ENCODE peak calls at places on chromosomes 3 and 15, in six cellular contexts. One of them, this sample, is unnamed.

GRCh38 chr3:126129408-126129891 is 45.5 kb upstream of the SLC41A3 start:
- DNase-seq in brain microvascular endothelial cell: no peak
- DNase-seq in cardiac fibroblast: peak
- DNase-seq in stomach: peak
- DNase-seq in progenitor cell of endocrine pancreas: no peak
- DNase-seq in fibroblast of mammary gland: peak
- DNase-seq in this sample: peak

GRCh38 chr3:62882676-62883228 is 7.5 kb upstream of the CADPS start:
- DNase-seq in brain microvascular endothelial cell: no peak
- DNase-seq in cardiac fibroblast: no peak
- DNase-seq in stomach: no peak
- DNase-seq in progenitor cell of endocrine pancreas: no peak
- DNase-seq in fibroblast of mammary gland: peak
- DNase-seq in this sample: no peak

GRCh38 chr3:22887664-22888291 is 315.3 kb upstream of the UBE2E2 start:
- DNase-seq in brain microvascular endothelial cell: peak
- DNase-seq in cardiac fibroblast: peak
- DNase-seq in stomach: no peak
- DNase-seq in progenitor cell of endocrine pancreas: no peak
- DNase-seq in fibroblast of mammary gland: peak
- DNase-seq in this sample: no peak

GRCh38 chr15:63351170-63351569 is 30.5 kb downstream of the CA12 start:
- DNase-seq in brain microvascular endothelial cell: no peak
- DNase-seq in cardiac fibroblast: no peak
- DNase-seq in stomach: no peak
- DNase-seq in progenitor cell of endocrine pancreas: no peak
- DNase-seq in fibroblast of mammary gland: no peak
- DNase-seq in this sample: no peak

GRCh38 chr3:197487911-197488391 is 67.8 kb downstream of the BDH1 start:
- DNase-seq in brain microvascular endothelial cell: peak
- DNase-seq in cardiac fibroblast: peak
- DNase-seq in stomach: no peak
- DNase-seq in progenitor cell of endocrine pancreas: no peak
- DNase-seq in fibroblast of mammary gland: peak
- DNase-seq in this sample: no peak

GRCh38 chr3:136044980-136045745 is 79.6 kb downstream of the PPP2R3A start:
- DNase-seq in brain microvascular endothelial cell: no peak
- DNase-seq in cardiac fibroblast: no peak
- DNase-seq in stomach: no peak
- DNase-seq in progenitor cell of endocrine pancreas: no peak
- DNase-seq in fibroblast of mammary gland: no peak
- DNase-seq in this sample: no peak

GRCh38 chr3:128237348-128238099 is 84.2 kb downstream of the EEFSEC start:
- DNase-seq in brain microvascular endothelial cell: no peak
- DNase-seq in cardiac fibroblast: peak
- DNase-seq in stomach: no peak
- DNase-seq in progenitor cell of endocrine pancreas: no peak
- DNase-seq in fibroblast of mammary gland: no peak
- DNase-seq in this sample: no peak

GRCh38 chr15:57994468-57995154 is 70.9 kb downstream of the ALDH1A2 start:
- DNase-seq in brain microvascular endothelial cell: no peak
- DNase-seq in cardiac fibroblast: no peak
- DNase-seq in stomach: no peak
- DNase-seq in progenitor cell of endocrine pancreas: no peak
- DNase-seq in fibroblast of mammary gland: peak
- DNase-seq in this sample: no peak

GRCh38 chr15:59232476-59232875 is 25.8 kb downstream of the LDHAL6B start:
- DNase-seq in brain microvascular endothelial cell: peak
- DNase-seq in cardiac fibroblast: peak
- DNase-seq in stomach: no peak
- DNase-seq in progenitor cell of endocrine pancreas: no peak
- DNase-seq in fibroblast of mammary gland: peak
- DNase-seq in this sample: no peak

GRCh38 chr3:7546219-7546618 is 685.3 kb downstream of the GRM7 start:
- DNase-seq in brain microvascular endothelial cell: peak
- DNase-seq in cardiac fibroblast: peak
- DNase-seq in stomach: peak
- DNase-seq in progenitor cell of endocrine pancreas: no peak
- DNase-seq in fibroblast of mammary gland: peak
- DNase-seq in this sample: no peak

GRCh38 chr3:194135806-194136518 is at the start of gene HES1:
- DNase-seq in brain microvascular endothelial cell: peak
- DNase-seq in cardiac fibroblast: peak
- DNase-seq in stomach: peak
- DNase-seq in progenitor cell of endocrine pancreas: peak
- DNase-seq in fibroblast of mammary gland: peak
- DNase-seq in this sample: peak

GRCh38 chr15:85499498-85499897 is 119.1 kb downstream of the AKAP13 start:
- DNase-seq in brain microvascular endothelial cell: no peak
- DNase-seq in cardiac fibroblast: no peak
- DNase-seq in stomach: no peak
- DNase-seq in progenitor cell of endocrine pancreas: no peak
- DNase-seq in fibroblast of mammary gland: no peak
- DNase-seq in this sample: no peak

GRCh38 chr15:72047020-72047419 is 70.9 kb downstream of the MYO9A start:
- DNase-seq in brain microvascular endothelial cell: peak
- DNase-seq in cardiac fibroblast: peak
- DNase-seq in stomach: no peak
- DNase-seq in progenitor cell of endocrine pancreas: no peak
- DNase-seq in fibroblast of mammary gland: peak
- DNase-seq in this sample: no peak

GRCh38 chr3:58562498-58562897 is 14.7 kb downstream of the FAM107A start:
- DNase-seq in brain microvascular endothelial cell: no peak
- DNase-seq in cardiac fibroblast: no peak
- DNase-seq in stomach: no peak
- DNase-seq in progenitor cell of endocrine pancreas: no peak
- DNase-seq in fibroblast of mammary gland: no peak
- DNase-seq in this sample: peak

GRCh38 chr3:38623539-38623938 is 25.9 kb downstream of the SCN5A start:
- DNase-seq in brain microvascular endothelial cell: no peak
- DNase-seq in cardiac fibroblast: no peak
- DNase-seq in stomach: no peak
- DNase-seq in progenitor cell of endocrine pancreas: peak
- DNase-seq in fibroblast of mammary gland: no peak
- DNase-seq in this sample: no peak

GRCh38 chr3:154188416-154188815 is 67.2 kb downstream of the ARHGEF26 start:
- DNase-seq in brain microvascular endothelial cell: no peak
- DNase-seq in cardiac fibroblast: no peak
- DNase-seq in stomach: no peak
- DNase-seq in progenitor cell of endocrine pancreas: no peak
- DNase-seq in fibroblast of mammary gland: no peak
- DNase-seq in this sample: no peak

GRCh38 chr3:129526121-129526900 is 2.1 kb upstream of the RHO start:
- DNase-seq in brain microvascular endothelial cell: no peak
- DNase-seq in cardiac fibroblast: no peak
- DNase-seq in stomach: no peak
- DNase-seq in progenitor cell of endocrine pancreas: no peak
- DNase-seq in fibroblast of mammary gland: no peak
- DNase-seq in this sample: no peak

GRCh38 chr15:73910904-73911303 is 15.4 kb upstream of the LOXL1 start:
- DNase-seq in brain microvascular endothelial cell: no peak
- DNase-seq in cardiac fibroblast: no peak
- DNase-seq in stomach: no peak
- DNase-seq in progenitor cell of endocrine pancreas: no peak
- DNase-seq in fibroblast of mammary gland: no peak
- DNase-seq in this sample: no peak

GRCh38 chr3:126467611-126467955 is 8.1 kb downstream of the ZXDC start:
- DNase-seq in brain microvascular endothelial cell: no peak
- DNase-seq in cardiac fibroblast: no peak
- DNase-seq in stomach: no peak
- DNase-seq in progenitor cell of endocrine pancreas: no peak
- DNase-seq in fibroblast of mammary gland: no peak
- DNase-seq in this sample: no peak

GRCh38 chr3:158053386-158053785 is 52.8 kb downstream of the SHOX2 start:
- DNase-seq in brain microvascular endothelial cell: no peak
- DNase-seq in cardiac fibroblast: no peak
- DNase-seq in stomach: no peak
- DNase-seq in progenitor cell of endocrine pancreas: no peak
- DNase-seq in fibroblast of mammary gland: no peak
- DNase-seq in this sample: no peak

GRCh38 chr3:32420138-32420981 is 28.7 kb downstream of the CMTM7 start:
- DNase-seq in brain microvascular endothelial cell: peak
- DNase-seq in cardiac fibroblast: peak
- DNase-seq in stomach: peak
- DNase-seq in progenitor cell of endocrine pancreas: peak
- DNase-seq in fibroblast of mammary gland: no peak
- DNase-seq in this sample: no peak

GRCh38 chr3:44729384-44729910 is at the start of gene ZNF501:
- DNase-seq in brain microvascular endothelial cell: peak
- DNase-seq in cardiac fibroblast: peak
- DNase-seq in stomach: peak
- DNase-seq in progenitor cell of endocrine pancreas: peak
- DNase-seq in fibroblast of mammary gland: peak
- DNase-seq in this sample: peak

GRCh38 chr3:67647390-67647878 is 7.0 kb downstream of the SUCLG2 start:
- DNase-seq in brain microvascular endothelial cell: peak
- DNase-seq in cardiac fibroblast: peak
- DNase-seq in stomach: peak
- DNase-seq in progenitor cell of endocrine pancreas: no peak
- DNase-seq in fibroblast of mammary gland: peak
- DNase-seq in this sample: no peak

GRCh38 chr15:34365836-34366235 is 1.2 kb downstream of the LPCAT4 start:
- DNase-seq in brain microvascular endothelial cell: no peak
- DNase-seq in cardiac fibroblast: no peak
- DNase-seq in stomach: no peak
- DNase-seq in progenitor cell of endocrine pancreas: no peak
- DNase-seq in fibroblast of mammary gland: no peak
- DNase-seq in this sample: no peak

GRCh38 chr15:76972420-76973361 is 22.2 kb upstream of the PSTPIP1 start:
- DNase-seq in brain microvascular endothelial cell: peak
- DNase-seq in cardiac fibroblast: peak
- DNase-seq in stomach: no peak
- DNase-seq in progenitor cell of endocrine pancreas: no peak
- DNase-seq in fibroblast of mammary gland: peak
- DNase-seq in this sample: no peak

GRCh38 chr3:154642066-154642619 is 212.2 kb upstream of the GPR149 start:
- DNase-seq in brain microvascular endothelial cell: no peak
- DNase-seq in cardiac fibroblast: no peak
- DNase-seq in stomach: no peak
- DNase-seq in progenitor cell of endocrine pancreas: no peak
- DNase-seq in fibroblast of mammary gland: no peak
- DNase-seq in this sample: no peak

GRCh38 chr15:94066046-94066445 is 165.3 kb upstream of the MCTP2 start:
- DNase-seq in brain microvascular endothelial cell: no peak
- DNase-seq in cardiac fibroblast: no peak
- DNase-seq in stomach: no peak
- DNase-seq in progenitor cell of endocrine pancreas: no peak
- DNase-seq in fibroblast of mammary gland: no peak
- DNase-seq in this sample: no peak

GRCh38 chr15:64333986-64334385 is 22.0 kb downstream of the CSNK1G1 start:
- DNase-seq in brain microvascular endothelial cell: no peak
- DNase-seq in cardiac fibroblast: peak
- DNase-seq in stomach: no peak
- DNase-seq in progenitor cell of endocrine pancreas: no peak
- DNase-seq in fibroblast of mammary gland: peak
- DNase-seq in this sample: no peak

GRCh38 chr15:65638681-65639089 is 16.9 kb downstream of the SLC24A1 start:
- DNase-seq in brain microvascular endothelial cell: peak
- DNase-seq in cardiac fibroblast: peak
- DNase-seq in stomach: no peak
- DNase-seq in progenitor cell of endocrine pancreas: no peak
- DNase-seq in fibroblast of mammary gland: peak
- DNase-seq in this sample: no peak

DNA sequence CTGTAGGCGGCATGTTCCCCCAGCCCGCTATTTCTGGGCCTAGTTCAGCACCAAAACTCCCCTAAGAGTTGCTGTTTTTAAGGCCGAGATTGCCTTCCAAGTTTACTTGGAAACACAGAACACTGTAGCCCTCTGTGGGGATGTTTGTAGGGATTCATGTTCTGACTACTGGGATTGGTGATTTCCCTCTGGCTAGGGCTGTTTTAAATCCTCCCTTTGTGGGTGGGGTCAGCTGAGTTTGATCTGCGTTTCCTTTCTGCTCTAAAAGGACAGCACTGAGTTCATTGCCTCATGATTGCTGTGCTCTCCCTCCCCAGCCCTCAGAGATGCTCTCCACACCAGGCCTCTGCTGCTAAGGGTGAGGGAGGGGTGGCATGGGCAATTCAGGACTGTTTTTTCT is 640.6 kb upstream of the DPPA4 start:
- DNase-seq in brain microvascular endothelial cell: no peak
- DNase-seq in cardiac fibroblast: no peak
- DNase-seq in stomach: no peak
- DNase-seq in progenitor cell of endocrine pancreas: no peak
- DNase-seq in fibroblast of mammary gland: no peak
- DNase-seq in this sample: no peak
- TF ChIP-seq CTCF in brain microvascular endothelial cell: no peak
- TF ChIP-seq CTCF in cardiac fibroblast: no peak
- TF ChIP-seq CTCF in stomach: no peak
- TF ChIP-seq CTCF in progenitor cell of endocrine pancreas: no peak
- TF ChIP-seq CTCF in fibroblast of mammary gland: no peak
- TF ChIP-seq CTCF in this sample: no peak

GRCh38 chr15:54273928-54274327 is 295.7 kb downstream of the UNC13C start:
- DNase-seq in brain microvascular endothelial cell: no peak
- DNase-seq in cardiac fibroblast: no peak
- DNase-seq in stomach: no peak
- DNase-seq in progenitor cell of endocrine pancreas: no peak
- DNase-seq in fibroblast of mammary gland: no peak
- DNase-seq in this sample: no peak
- TF ChIP-seq CTCF in brain microvascular endothelial cell: no peak
- TF ChIP-seq CTCF in cardiac fibroblast: no peak
- TF ChIP-seq CTCF in stomach: no peak
- TF ChIP-seq CTCF in progenitor cell of endocrine pancreas: peak
- TF ChIP-seq CTCF in fibroblast of mammary gland: no peak
- TF ChIP-seq CTCF in this sample: peak

GRCh38 chr15:48414015-48414414 is 82.8 kb downstream of the DUT start:
- DNase-seq in brain microvascular endothelial cell: no peak
- DNase-seq in cardiac fibroblast: peak
- DNase-seq in stomach: no peak
- DNase-seq in progenitor cell of endocrine pancreas: no peak
- DNase-seq in fibroblast of mammary gland: peak
- DNase-seq in this sample: no peak
- TF ChIP-seq CTCF in brain microvascular endothelial cell: no peak
- TF ChIP-seq CTCF in cardiac fibroblast: no peak
- TF ChIP-seq CTCF in stomach: no peak
- TF ChIP-seq CTCF in progenitor cell of endocrine pancreas: no peak
- TF ChIP-seq CTCF in fibroblast of mammary gland: no peak
- TF ChIP-seq CTCF in this sample: no peak

GRCh38 chr3:183477801-183478456 is 49.5 kb upstream of the MCF2L2 start:
- DNase-seq in brain microvascular endothelial cell: no peak
- DNase-seq in cardiac fibroblast: no peak
- DNase-seq in stomach: no peak
- DNase-seq in progenitor cell of endocrine pancreas: no peak
- DNase-seq in fibroblast of mammary gland: no peak
- DNase-seq in this sample: peak

GRCh38 chr3:183484676-183485075 is 56.3 kb upstream of the MCF2L2 start:
- DNase-seq in brain microvascular endothelial cell: no peak
- DNase-seq in cardiac fibroblast: no peak
- DNase-seq in stomach: no peak
- DNase-seq in progenitor cell of endocrine pancreas: no peak
- DNase-seq in fibroblast of mammary gland: no peak
- DNase-seq in this sample: peak

GRCh38 chr3:183478501-183478900 is 50.1 kb upstream of the MCF2L2 start:
- DNase-seq in brain microvascular endothelial cell: no peak
- DNase-seq in cardiac fibroblast: no peak
- DNase-seq in stomach: peak
- DNase-seq in progenitor cell of endocrine pancreas: no peak
- DNase-seq in fibroblast of mammary gland: no peak
- DNase-seq in this sample: peak

GRCh38 chr3:183485093-183485492 is 56.7 kb upstream of the MCF2L2 start:
- DNase-seq in brain microvascular endothelial cell: no peak
- DNase-seq in cardiac fibroblast: no peak
- DNase-seq in stomach: peak
- DNase-seq in progenitor cell of endocrine pancreas: no peak
- DNase-seq in fibroblast of mammary gland: no peak
- DNase-seq in this sample: peak

GRCh38 chr3:183481582-183481981 is 53.2 kb upstream of the MCF2L2 start:
- DNase-seq in brain microvascular endothelial cell: peak
- DNase-seq in cardiac fibroblast: no peak
- DNase-seq in stomach: no peak
- DNase-seq in progenitor cell of endocrine pancreas: no peak
- DNase-seq in fibroblast of mammary gland: no peak
- DNase-seq in this sample: peak
- TF ChIP-seq CTCF in brain microvascular endothelial cell: no peak
- TF ChIP-seq CTCF in cardiac fibroblast: no peak
- TF ChIP-seq CTCF in stomach: no peak
- TF ChIP-seq CTCF in progenitor cell of endocrine pancreas: no peak
- TF ChIP-seq CTCF in fibroblast of mammary gland: no peak
- TF ChIP-seq CTCF in this sample: no peak